ENCODE peak calls at places on chromosome 6, in seven cellular contexts. D is A549, Z is uterus, B is GM12891, P is H54, U is Peyer's patch, E is IMR-90. K is an unnamed sample.

GRCh38 chr6:138572200-138572875 is 73.0 kb upstream of the NHSL1 start:
- DNase-seq in D (no peak), Z (peak), B (no peak), P (no peak), U (peak), E (peak), K (peak)

GRCh38 chr6:74277749-74278148 is 581.7 kb downstream of the CD109 start:
- DNase-seq in D (no peak), Z (no peak), B (no peak), P (no peak), U (no peak), E (peak), K (no peak)

GRCh38 chr6:152716322-152716721 is 18.6 kb downstream of the MYCT1 start:
- DNase-seq in D (no peak), Z (no peak), B (no peak), P (no peak), U (no peak), E (no peak), K (no peak)

GRCh38 chr6:39812853-39813533 is 20.8 kb downstream of the DAAM2 start:
- DNase-seq in D (no peak), Z (peak), B (peak), P (no peak), U (no peak), E (peak), K (peak)

GRCh38 chr6:144415835-144416237 is 130.7 kb downstream of the UTRN start:
- DNase-seq in D (no peak), Z (no peak), B (no peak), P (peak), U (no peak), E (peak), K (no peak)

GRCh38 chr6:56345539-56346090 is 98.2 kb upstream of the COL21A1 start:
- DNase-seq in D (no peak), Z (no peak), B (no peak), P (no peak), U (no peak), E (no peak), K (no peak)

GRCh38 chr6:112338310-112338709 is 8.8 kb upstream of the RFPL4B start:
- DNase-seq in D (no peak), Z (no peak), B (no peak), P (no peak), U (no peak), E (no peak), K (no peak)

GRCh38 chr6:137197684-137198645 is 21.2 kb downstream of the IFNGR1 start:
- DNase-seq in D (no peak), Z (no peak), B (no peak), P (no peak), U (no peak), E (no peak), K (no peak)

GRCh38 chr6:104688283-104688969 is 171.3 kb downstream of the HACE1 start:
- DNase-seq in D (no peak), Z (no peak), B (no peak), P (no peak), U (no peak), E (no peak), K (no peak)

GRCh38 chr6:125781307-125781868 is 9.4 kb upstream of the NCOA7 start:
- DNase-seq in D (no peak), Z (no peak), B (no peak), P (no peak), U (peak), E (peak), K (peak)

GRCh38 chr6:82045965-82046756 is 201.4 kb downstream of the IBTK start:
- DNase-seq in D (no peak), Z (no peak), B (no peak), P (peak), U (no peak), E (peak), K (no peak)

GRCh38 chr6:28258877-28259777 is at the start of gene NKAPL:
- DNase-seq in D (no peak), Z (peak), B (no peak), P (no peak), U (peak), E (peak), K (peak)

GRCh38 chr6:114286211-114286610 is 56.6 kb downstream of the HS3ST5 start:
- DNase-seq in D (no peak), Z (no peak), B (no peak), P (no peak), U (no peak), E (no peak), K (no peak)

GRCh38 chr6:166618866-166619761 is 7.9 kb downstream of the RPS6KA2 start:
- DNase-seq in D (no peak), Z (no peak), B (no peak), P (no peak), U (no peak), E (peak), K (no peak)

GRCh38 chr6:41707565-41708200 is 27.7 kb downstream of the TFEB start:
- DNase-seq in D (no peak), Z (no peak), B (no peak), P (no peak), U (peak), E (no peak), K (no peak)

GRCh38 chr6:127938701-127939100 is 37.8 kb upstream of the THEMIS start:
- DNase-seq in D (no peak), Z (no peak), B (no peak), P (no peak), U (no peak), E (peak), K (no peak)

GRCh38 chr6:111944541-111944940 is 71.3 kb upstream of the FYN start:
- DNase-seq in D (no peak), Z (no peak), B (no peak), P (no peak), U (no peak), E (no peak), K (no peak)

GRCh38 chr6:129186988-129187387 is 304.1 kb downstream of the LAMA2 start:
- DNase-seq in D (no peak), Z (no peak), B (no peak), P (no peak), U (no peak), E (peak), K (no peak)

GRCh38 chr6:41607736-41608135 is 30.5 kb upstream of the MDFI start:
- DNase-seq in D (no peak), Z (no peak), B (no peak), P (no peak), U (no peak), E (no peak), K (no peak)

DNA sequence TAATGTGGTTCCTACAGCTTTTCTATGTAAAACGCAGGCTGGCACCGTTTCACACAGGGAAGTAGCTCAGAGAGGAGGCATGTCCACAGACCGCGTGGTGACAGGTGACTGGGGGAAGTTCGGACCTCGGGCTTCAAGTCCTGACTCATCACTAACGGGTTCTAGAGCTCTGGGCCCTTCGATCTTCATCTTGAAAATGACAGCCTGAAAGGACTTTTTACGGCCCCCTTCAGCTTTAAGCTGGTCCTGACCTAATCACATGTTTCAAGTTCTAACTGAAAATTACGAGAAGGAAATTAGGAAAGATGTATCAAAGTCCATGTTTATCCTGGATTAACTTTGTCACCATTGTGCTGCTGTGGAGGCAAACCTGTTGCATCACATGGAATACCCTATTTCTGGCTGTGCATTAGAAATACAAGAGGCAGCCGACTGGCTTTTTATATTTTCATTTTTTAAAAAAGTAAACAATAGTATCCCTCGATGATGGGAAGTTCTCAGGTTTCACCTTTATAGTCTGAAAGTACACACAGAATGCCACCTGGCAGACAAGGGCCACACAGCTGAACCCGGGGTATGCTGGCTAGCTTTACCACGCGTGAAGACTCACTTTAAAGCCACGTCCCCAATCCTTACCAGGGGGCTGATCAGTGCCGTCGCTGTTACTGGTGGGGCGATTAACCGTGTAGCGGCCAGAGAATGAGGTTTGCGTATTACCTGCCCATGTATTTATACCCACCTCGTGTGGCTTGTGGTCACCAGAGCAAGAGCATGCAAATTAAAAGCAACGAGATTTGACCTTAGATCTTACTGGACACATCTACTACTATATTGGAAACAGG is 1.9 kb downstream of the MAN1A1 start:
- DNase-seq in D (no peak), Z (no peak), B (no peak), P (no peak), U (peak), E (peak), K (peak)
- TF ChIP-seq POLR2A in D (no peak), Z (no peak), B (peak), P (no peak), U (no peak), E (no peak), K (no peak)

GRCh38 chr6:110897433-110897832 is 22.8 kb downstream of the AMD1 start:
- DNase-seq in D (no peak), Z (no peak), B (no peak), P (no peak), U (no peak), E (peak), K (no peak)

GRCh38 chr6:110902091-110902490 is 27.5 kb downstream of the AMD1 start:
- DNase-seq in D (no peak), Z (no peak), B (no peak), P (no peak), U (no peak), E (no peak), K (no peak)

GRCh38 chr6:110898111-110898510 is 23.5 kb downstream of the AMD1 start:
- DNase-seq in D (no peak), Z (no peak), B (no peak), P (no peak), U (no peak), E (no peak), K (no peak)

GRCh38 chr6:110895907-110896608 is 21.5 kb downstream of the AMD1 start:
- DNase-seq in D (no peak), Z (no peak), B (no peak), P (no peak), U (no peak), E (no peak), K (no peak)

DNA sequence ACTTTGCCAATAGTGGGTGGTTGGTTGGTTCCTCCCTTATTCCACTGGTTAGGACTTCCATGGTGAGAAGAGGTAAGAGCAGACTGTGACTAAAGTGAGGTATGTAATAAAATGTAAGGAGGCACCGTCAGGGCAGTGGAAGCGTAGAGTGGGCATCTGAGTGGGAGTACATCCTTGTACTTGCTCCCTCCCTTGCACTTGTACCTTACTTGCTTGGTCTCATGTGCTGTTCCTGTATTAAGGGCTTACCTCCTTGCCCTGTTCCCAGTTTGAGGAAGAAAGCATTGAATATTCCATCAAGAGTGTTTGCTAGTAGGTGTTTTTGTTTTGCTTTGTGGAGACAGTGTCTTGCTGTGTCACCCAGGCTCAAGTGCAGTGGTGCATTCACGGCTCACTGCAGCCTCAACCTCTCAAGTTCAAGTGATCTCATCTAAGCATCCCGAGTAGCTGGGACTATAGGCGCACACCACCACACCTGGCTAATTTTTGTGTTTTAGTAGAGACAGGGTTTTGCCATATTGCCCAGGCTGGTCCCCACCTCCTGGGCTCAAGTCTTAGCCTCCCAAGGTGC is 25.5 kb downstream of the AMD1 start:
- DNase-seq in D (no peak), Z (no peak), B (no peak), P (no peak), U (no peak), E (no peak), K (no peak)
- TF ChIP-seq POLR2A in D (no peak), Z (no peak), B (peak), P (no peak), U (no peak), E (no peak), K (no peak)

GRCh38 chr6:107894821-107895396 is 63.1 kb downstream of the SEC63 start:
- DNase-seq in D (no peak), Z (no peak), B (no peak), P (no peak), U (peak), E (no peak), K (no peak)
- TF ChIP-seq POLR2A in D (no peak), Z (no peak), B (no peak), P (no peak), U (no peak), E (no peak), K (no peak)

DNA sequence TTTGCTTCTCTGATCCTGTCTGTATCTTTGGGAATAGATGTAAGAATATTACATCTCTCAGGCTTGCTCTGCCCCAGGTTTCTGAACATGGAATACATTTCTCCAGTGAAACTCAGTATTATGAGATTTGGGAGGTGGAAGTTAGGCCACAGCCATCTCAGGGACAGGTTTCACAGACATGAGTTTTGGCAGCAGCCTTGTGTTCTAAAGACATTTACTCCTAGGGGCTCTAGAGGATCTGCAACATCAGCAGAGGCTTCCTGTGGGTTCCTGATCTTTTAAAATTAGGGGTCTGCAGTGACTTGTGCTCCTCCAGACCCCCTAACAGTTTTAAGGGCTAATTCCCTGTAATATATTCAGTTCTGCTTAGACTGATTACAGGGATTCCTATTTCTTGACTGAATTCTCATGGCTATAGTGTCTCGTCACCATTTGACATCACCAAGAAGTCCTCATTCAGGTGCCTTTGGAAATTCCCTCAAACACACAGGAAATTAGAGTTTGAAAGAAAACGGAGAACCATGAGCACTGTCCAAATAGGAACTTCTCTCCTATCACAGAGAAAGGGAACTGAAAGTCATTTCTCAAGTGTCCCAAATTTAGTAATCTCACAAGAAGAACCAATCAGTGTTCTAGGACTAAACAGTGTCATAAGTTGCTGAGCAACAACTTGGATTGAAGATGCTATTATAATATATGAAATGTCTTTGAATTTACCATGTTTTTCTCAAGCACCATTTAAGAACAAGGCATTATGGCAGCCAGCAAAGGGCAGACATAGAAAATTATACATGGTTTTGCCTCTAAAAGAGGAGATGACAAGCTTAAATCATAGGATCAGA is 2.5 kb upstream of the HLA-DRA start:
- DNase-seq in D (no peak), Z (no peak), B (no peak), P (no peak), U (no peak), E (peak), K (no peak)
- TF ChIP-seq POLR2A in D (no peak), Z (peak), B (peak), P (no peak), U (no peak), E (no peak), K (no peak)

GRCh38 chr6:135183532-135184440 is 2.7 kb downstream of the MYB start:
- DNase-seq in D (peak), Z (peak), B (no peak), P (no peak), U (peak), E (peak), K (peak)
- TF ChIP-seq POLR2A in D (no peak), Z (no peak), B (peak), P (no peak), U (no peak), E (no peak), K (no peak)

GRCh38 chr6:163386329-163386910 is 28.1 kb upstream of the QKI start:
- DNase-seq in D (no peak), Z (no peak), B (no peak), P (no peak), U (no peak), E (no peak), K (no peak)
- TF ChIP-seq POLR2A in D (no peak), Z (no peak), B (no peak), P (no peak), U (no peak), E (no peak), K (no peak)

GRCh38 chr6:95576621-95577316 is 566 bp upstream of the MANEA start:
- DNase-seq in D (no peak), Z (no peak), B (no peak), P (no peak), U (no peak), E (peak), K (no peak)

GRCh38 chr6:95574811-95575210 is 2.5 kb upstream of the MANEA start:
- DNase-seq in D (no peak), Z (no peak), B (no peak), P (no peak), U (no peak), E (peak), K (no peak)

GRCh38 chr6:95576218-95576617 is 1.1 kb upstream of the MANEA start:
- DNase-seq in D (no peak), Z (no peak), B (no peak), P (no peak), U (no peak), E (no peak), K (no peak)

GRCh38 chr6:95578106-95578410 is 723 bp downstream of the MANEA start:
- DNase-seq in D (no peak), Z (no peak), B (no peak), P (no peak), U (no peak), E (peak), K (no peak)

DNA sequence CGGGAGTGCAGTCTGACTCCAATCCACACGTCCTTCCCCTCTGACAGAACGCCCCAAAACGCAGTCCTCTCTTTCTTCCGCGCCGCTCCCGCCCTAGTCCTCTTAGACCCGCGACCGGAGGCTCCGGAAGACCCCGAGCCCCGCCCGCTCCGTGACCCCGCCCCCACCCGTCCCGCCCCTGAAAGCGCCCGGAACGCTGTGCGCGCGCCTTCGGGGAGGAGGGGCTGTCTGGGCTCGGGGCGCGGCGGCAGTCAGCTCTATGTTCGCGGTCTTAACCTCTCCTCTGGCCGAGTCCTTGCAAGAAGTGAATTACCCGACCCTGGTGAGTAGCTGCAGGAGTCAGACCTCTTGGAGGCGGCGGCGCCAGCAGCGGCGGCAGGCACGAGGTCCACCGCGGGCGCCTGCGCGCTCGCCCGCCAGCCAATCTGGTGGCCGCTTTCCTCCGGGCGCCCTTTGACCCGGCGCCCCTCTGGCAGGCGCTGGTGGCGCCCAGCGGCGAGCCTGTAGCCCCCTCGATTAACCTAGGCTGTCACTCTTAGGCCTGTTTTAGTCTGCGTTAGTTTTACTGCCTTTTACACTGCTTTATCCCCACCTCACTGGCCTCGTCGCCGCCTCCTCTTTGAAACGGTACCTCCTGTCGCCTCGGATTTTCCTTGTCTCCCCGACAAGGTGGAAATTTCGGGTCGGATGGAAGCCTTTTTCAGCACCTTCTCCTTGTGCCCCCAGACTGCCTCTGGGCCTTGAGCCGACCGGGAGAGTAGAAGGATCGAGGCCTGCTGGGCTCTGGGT is at the start of gene MANEA:
- DNase-seq in D (peak), Z (peak), B (peak), P (peak), U (peak), E (peak), K (peak)
- TF ChIP-seq POLR2A in D (peak), Z (peak), B (peak), P (peak), U (peak), E (no peak), K (no peak)

K was measured in testis.